ENCODE peak calls at places on chromosomes 7 and 10, in six cellular contexts. One of them, this sample, is unnamed.
A peak's percentile ranks its signal among the peaks of the same experiment; 100 is the strongest.

GRCh38 chr10:26717476-26717875 is 20.0 kb downstream of the PDSS1 start:
- DNase-seq in transverse colon: no peak
- DNase-seq in dorsolateral prefrontal cortex: no peak
- DNase-seq in K562: no peak
- DNase-seq in fibroblast of the aortic adventitia: no peak
- DNase-seq in psoas muscle: no peak
- DNase-seq in this sample: no peak

GRCh38 chr7:46627038-46627315 is 705.9 kb upstream of the IGFBP3 start:
- DNase-seq in transverse colon: no peak
- DNase-seq in dorsolateral prefrontal cortex: no peak
- DNase-seq in K562: no peak
- DNase-seq in fibroblast of the aortic adventitia: no peak
- DNase-seq in psoas muscle: no peak
- DNase-seq in this sample: no peak

GRCh38 chr10:110481948-110482347 is 15.8 kb upstream of the DUSP5 start:
- DNase-seq in transverse colon: no peak
- DNase-seq in dorsolateral prefrontal cortex: no peak
- DNase-seq in K562: no peak
- DNase-seq in fibroblast of the aortic adventitia: peak; percentile 47
- DNase-seq in psoas muscle: no peak
- DNase-seq in this sample: no peak

GRCh38 chr7:81672872-81673271 is 97.0 kb downstream of the HGF start:
- DNase-seq in transverse colon: no peak
- DNase-seq in dorsolateral prefrontal cortex: no peak
- DNase-seq in K562: no peak
- DNase-seq in fibroblast of the aortic adventitia: no peak
- DNase-seq in psoas muscle: no peak
- DNase-seq in this sample: no peak

GRCh38 chr10:33155720-33156638 is 178.5 kb downstream of the NRP1 start:
- DNase-seq in transverse colon: no peak
- DNase-seq in dorsolateral prefrontal cortex: no peak
- DNase-seq in K562: peak; percentile 41
- DNase-seq in fibroblast of the aortic adventitia: peak; percentile 85
- DNase-seq in psoas muscle: no peak
- DNase-seq in this sample: no peak

GRCh38 chr10:7622969-7623368 is 43.8 kb downstream of the ITIH5 start:
- DNase-seq in transverse colon: no peak
- DNase-seq in dorsolateral prefrontal cortex: no peak
- DNase-seq in K562: peak; percentile 10
- DNase-seq in fibroblast of the aortic adventitia: no peak
- DNase-seq in psoas muscle: no peak
- DNase-seq in this sample: no peak

GRCh38 chr7:45890902-45891461 is 2.7 kb downstream of the IGFBP1 start:
- DNase-seq in transverse colon: no peak
- DNase-seq in dorsolateral prefrontal cortex: no peak
- DNase-seq in K562: peak; percentile 20
- DNase-seq in fibroblast of the aortic adventitia: peak; percentile 73
- DNase-seq in psoas muscle: no peak
- DNase-seq in this sample: no peak

GRCh38 chr7:149883049-149883439 is 9.3 kb downstream of the ATP6V0E2 start:
- DNase-seq in transverse colon: no peak
- DNase-seq in dorsolateral prefrontal cortex: no peak
- DNase-seq in K562: no peak
- DNase-seq in fibroblast of the aortic adventitia: no peak
- DNase-seq in psoas muscle: no peak
- DNase-seq in this sample: no peak

GRCh38 chr7:75986147-75986781 is 8.1 kb downstream of the TMEM120A start:
- DNase-seq in transverse colon: no peak
- DNase-seq in dorsolateral prefrontal cortex: no peak
- DNase-seq in K562: no peak
- DNase-seq in fibroblast of the aortic adventitia: no peak
- DNase-seq in psoas muscle: no peak
- DNase-seq in this sample: peak; percentile 34

GRCh38 chr7:75740846-75741497 is 2.2 kb upstream of the HIP1 start:
- DNase-seq in transverse colon: peak; percentile 57
- DNase-seq in dorsolateral prefrontal cortex: no peak
- DNase-seq in K562: peak; percentile 53
- DNase-seq in fibroblast of the aortic adventitia: no peak
- DNase-seq in psoas muscle: peak; percentile 35
- DNase-seq in this sample: peak; percentile 79

GRCh38 chr10:101961591-101962498 is 94.1 kb downstream of the ARMH3 start:
- DNase-seq in transverse colon: no peak
- DNase-seq in dorsolateral prefrontal cortex: no peak
- DNase-seq in K562: no peak
- DNase-seq in fibroblast of the aortic adventitia: peak; percentile 49
- DNase-seq in psoas muscle: peak; percentile 49
- DNase-seq in this sample: no peak

GRCh38 chr10:89215511-89215910 is 8.4 kb upstream of the CH25H start:
- DNase-seq in transverse colon: no peak
- DNase-seq in dorsolateral prefrontal cortex: peak; percentile 40
- DNase-seq in K562: no peak
- DNase-seq in fibroblast of the aortic adventitia: peak; percentile 13
- DNase-seq in psoas muscle: no peak
- DNase-seq in this sample: no peak

GRCh38 chr10:114658175-114658574 is at the start of gene ABLIM1:
- DNase-seq in transverse colon: no peak
- DNase-seq in dorsolateral prefrontal cortex: no peak
- DNase-seq in K562: no peak
- DNase-seq in fibroblast of the aortic adventitia: no peak
- DNase-seq in psoas muscle: no peak
- DNase-seq in this sample: no peak

GRCh38 chr7:79452495-79453265 is 787 bp downstream of the MAGI2 start:
- DNase-seq in transverse colon: no peak
- DNase-seq in dorsolateral prefrontal cortex: peak; percentile 14
- DNase-seq in K562: no peak
- DNase-seq in fibroblast of the aortic adventitia: peak; percentile 62
- DNase-seq in psoas muscle: peak; percentile 12
- DNase-seq in this sample: no peak

GRCh38 chr7:106610996-106611886 is 49.7 kb downstream of the CCDC71L start:
- DNase-seq in transverse colon: no peak
- DNase-seq in dorsolateral prefrontal cortex: no peak
- DNase-seq in K562: no peak
- DNase-seq in fibroblast of the aortic adventitia: peak; percentile 89
- DNase-seq in psoas muscle: no peak
- DNase-seq in this sample: no peak

GRCh38 chr7:12917801-12918200 is 230.4 kb downstream of the ARL4A start:
- DNase-seq in transverse colon: no peak
- DNase-seq in dorsolateral prefrontal cortex: no peak
- DNase-seq in K562: no peak
- DNase-seq in fibroblast of the aortic adventitia: no peak
- DNase-seq in psoas muscle: no peak
- DNase-seq in this sample: no peak

GRCh38 chr7:120733143-120733542 is 124.8 kb downstream of the TSPAN12 start:
- DNase-seq in transverse colon: no peak
- DNase-seq in dorsolateral prefrontal cortex: no peak
- DNase-seq in K562: no peak
- DNase-seq in fibroblast of the aortic adventitia: peak; percentile 49
- DNase-seq in psoas muscle: no peak
- DNase-seq in this sample: no peak

GRCh38 chr7:92634924-92635519 is 44.8 kb upstream of the FAM133B start:
- DNase-seq in transverse colon: no peak
- DNase-seq in dorsolateral prefrontal cortex: no peak
- DNase-seq in K562: no peak
- DNase-seq in fibroblast of the aortic adventitia: peak; percentile 75
- DNase-seq in psoas muscle: no peak
- DNase-seq in this sample: no peak

GRCh38 chr10:113091921-113092320 is 141.9 kb downstream of the TCF7L2 start:
- DNase-seq in transverse colon: peak; percentile 42
- DNase-seq in dorsolateral prefrontal cortex: no peak
- DNase-seq in K562: peak; percentile 23
- DNase-seq in fibroblast of the aortic adventitia: no peak
- DNase-seq in psoas muscle: no peak
- DNase-seq in this sample: no peak

GRCh38 chr7:106802589-106802988 is 62.5 kb upstream of the PIK3CG start:
- DNase-seq in transverse colon: no peak
- DNase-seq in dorsolateral prefrontal cortex: no peak
- DNase-seq in K562: no peak
- DNase-seq in fibroblast of the aortic adventitia: no peak
- DNase-seq in psoas muscle: no peak
- DNase-seq in this sample: no peak

GRCh38 chr7:128304212-128304611 is 39.5 kb downstream of the RBM28 start:
- DNase-seq in transverse colon: no peak
- DNase-seq in dorsolateral prefrontal cortex: peak; percentile 34
- DNase-seq in K562: no peak
- DNase-seq in fibroblast of the aortic adventitia: no peak
- DNase-seq in psoas muscle: no peak
- DNase-seq in this sample: no peak

GRCh38 chr7:132709971-132710567 is 133.8 kb upstream of the PLXNA4 start:
- DNase-seq in transverse colon: no peak
- DNase-seq in dorsolateral prefrontal cortex: peak; percentile 15
- DNase-seq in K562: peak; percentile 38
- DNase-seq in fibroblast of the aortic adventitia: peak; percentile 60
- DNase-seq in psoas muscle: no peak
- DNase-seq in this sample: no peak

GRCh38 chr7:1666251-1666778 is 3.8 kb upstream of the ELFN1 start:
- DNase-seq in transverse colon: no peak
- DNase-seq in dorsolateral prefrontal cortex: no peak
- DNase-seq in K562: peak; percentile 50
- DNase-seq in fibroblast of the aortic adventitia: no peak
- DNase-seq in psoas muscle: peak; percentile 24
- DNase-seq in this sample: peak; percentile 40

GRCh38 chr10:17883621-17884020 is 68.1 kb upstream of the SLC39A12 start:
- DNase-seq in transverse colon: peak; percentile 30
- DNase-seq in dorsolateral prefrontal cortex: no peak
- DNase-seq in K562: no peak
- DNase-seq in fibroblast of the aortic adventitia: no peak
- DNase-seq in psoas muscle: no peak
- DNase-seq in this sample: no peak

DNA sequence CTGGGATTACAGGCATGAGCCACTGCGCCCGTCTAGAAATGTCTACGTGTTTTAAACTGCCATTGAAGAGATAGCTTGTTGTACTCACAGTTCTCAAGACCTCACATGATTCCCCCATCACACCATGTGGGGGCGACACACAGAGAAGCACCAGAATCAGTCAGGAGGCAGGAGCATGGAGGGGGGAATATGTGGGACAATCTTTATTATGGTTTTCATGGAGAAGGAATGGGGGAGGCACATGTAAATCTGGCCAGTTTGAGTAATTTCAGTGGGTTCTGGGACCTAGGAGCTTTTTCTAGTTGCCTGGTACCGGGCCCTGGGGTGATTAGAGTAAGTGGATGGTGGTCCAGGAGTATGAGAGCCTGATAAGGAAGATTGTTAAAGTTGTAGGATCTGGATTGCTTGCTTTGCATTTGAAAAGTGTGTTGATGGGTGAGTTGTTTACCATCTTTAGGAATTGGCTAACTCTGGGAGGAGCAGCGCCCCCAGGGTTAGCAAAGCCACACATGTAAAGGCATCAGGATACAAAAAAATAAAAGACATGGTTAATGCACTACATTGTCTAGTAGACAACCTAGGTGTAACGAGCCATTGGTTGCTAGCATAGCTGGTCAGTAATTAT is 85.4 kb upstream of the SLC13A1 start:
- DNase-seq in transverse colon: no peak
- DNase-seq in dorsolateral prefrontal cortex: no peak
- DNase-seq in K562: no peak
- DNase-seq in fibroblast of the aortic adventitia: no peak
- DNase-seq in psoas muscle: no peak
- DNase-seq in this sample: no peak
- TF ChIP-seq CTCF in transverse colon: no peak
- TF ChIP-seq CTCF in dorsolateral prefrontal cortex: no peak
- TF ChIP-seq CTCF in K562: no peak
- TF ChIP-seq CTCF in fibroblast of the aortic adventitia: no peak
- TF ChIP-seq CTCF in psoas muscle: no peak
- TF ChIP-seq CTCF in this sample: no peak

GRCh38 chr10:117461766-117462423 is 80.7 kb upstream of the EMX2 start:
- DNase-seq in transverse colon: peak; percentile 76
- DNase-seq in dorsolateral prefrontal cortex: no peak
- DNase-seq in K562: no peak
- DNase-seq in fibroblast of the aortic adventitia: peak; percentile 92
- DNase-seq in psoas muscle: peak; percentile 65
- DNase-seq in this sample: no peak

GRCh38 chr10:117463545-117463920 is 79.0 kb upstream of the EMX2 start:
- DNase-seq in transverse colon: no peak
- DNase-seq in dorsolateral prefrontal cortex: no peak
- DNase-seq in K562: no peak
- DNase-seq in fibroblast of the aortic adventitia: no peak
- DNase-seq in psoas muscle: no peak
- DNase-seq in this sample: no peak

GRCh38 chr10:117460846-117461765 is 81.4 kb upstream of the EMX2 start:
- DNase-seq in transverse colon: no peak
- DNase-seq in dorsolateral prefrontal cortex: no peak
- DNase-seq in K562: no peak
- DNase-seq in fibroblast of the aortic adventitia: no peak
- DNase-seq in psoas muscle: no peak
- DNase-seq in this sample: no peak

GRCh38 chr10:117462816-117463544 is 79.6 kb upstream of the EMX2 start:
- DNase-seq in transverse colon: no peak
- DNase-seq in dorsolateral prefrontal cortex: no peak
- DNase-seq in K562: no peak
- DNase-seq in fibroblast of the aortic adventitia: no peak
- DNase-seq in psoas muscle: no peak
- DNase-seq in this sample: no peak

GRCh38 chr10:117462424-117462792 is 80.1 kb upstream of the EMX2 start:
- DNase-seq in transverse colon: peak; percentile 17
- DNase-seq in dorsolateral prefrontal cortex: no peak
- DNase-seq in K562: no peak
- DNase-seq in fibroblast of the aortic adventitia: no peak
- DNase-seq in psoas muscle: no peak
- DNase-seq in this sample: no peak
- TF ChIP-seq CTCF in transverse colon: no peak
- TF ChIP-seq CTCF in dorsolateral prefrontal cortex: no peak
- TF ChIP-seq CTCF in K562: peak; percentile 38
- TF ChIP-seq CTCF in fibroblast of the aortic adventitia: peak; percentile 18
- TF ChIP-seq CTCF in psoas muscle: no peak
- TF ChIP-seq CTCF in this sample: no peak

GRCh38 chr7:115851291-115851690 is 179.3 kb downstream of the TFEC start:
- DNase-seq in transverse colon: no peak
- DNase-seq in dorsolateral prefrontal cortex: no peak
- DNase-seq in K562: no peak
- DNase-seq in fibroblast of the aortic adventitia: peak; percentile 83
- DNase-seq in psoas muscle: no peak
- DNase-seq in this sample: no peak
- TF ChIP-seq CTCF in transverse colon: peak; percentile 17
- TF ChIP-seq CTCF in dorsolateral prefrontal cortex: peak; percentile 19
- TF ChIP-seq CTCF in K562: peak; percentile 27
- TF ChIP-seq CTCF in fibroblast of the aortic adventitia: peak; percentile 40
- TF ChIP-seq CTCF in psoas muscle: peak; percentile 27
- TF ChIP-seq CTCF in this sample: no peak

GRCh38 chr7:49791089-49791741 is 17.8 kb downstream of the VWC2 start:
- DNase-seq in transverse colon: peak; percentile 26
- DNase-seq in dorsolateral prefrontal cortex: peak; percentile 34
- DNase-seq in K562: no peak
- DNase-seq in fibroblast of the aortic adventitia: no peak
- DNase-seq in psoas muscle: no peak
- DNase-seq in this sample: no peak
- TF ChIP-seq CTCF in transverse colon: peak; percentile 56
- TF ChIP-seq CTCF in dorsolateral prefrontal cortex: peak; percentile 44
- TF ChIP-seq CTCF in K562: no peak
- TF ChIP-seq CTCF in fibroblast of the aortic adventitia: no peak
- TF ChIP-seq CTCF in psoas muscle: no peak
- TF ChIP-seq CTCF in this sample: no peak